ENCODE peak calls at places on chromosomes 3 and 15, in nine cellular contexts. T is activated CD4-positive, alpha-beta T cell treated with anti-CD3 and anti-CD28 coated beads for 48 hours; L is ELF-1; E is astrocyte of the spinal cord; J is T-helper 1 cell; Q is body of pancreas; S is GM23248; Z is T47D; P is activated naive CD8-positive, alpha-beta T cell treated with anti-CD3 and anti-CD28 coated beads for 36 hours. K is an unnamed sample.

GRCh38 chr15:89646416-89647141 is 8.7 kb downstream of the KIF7 start:
- DNase-seq in T (no peak), L (no peak), E (no peak), J (no peak), Q (no peak), S (no peak), Z (no peak), P (no peak), K (no peak)

GRCh38 chr3:27089063-27089462 is 280.1 kb downstream of the NEK10 start:
- DNase-seq in T (no peak), L (no peak), E (no peak), J (no peak), Q (no peak), S (peak), Z (no peak), P (no peak), K (no peak)

GRCh38 chr3:71690222-71690821 is 34.9 kb downstream of the EIF4E3 start:
- DNase-seq in T (no peak), L (peak), E (peak), J (no peak), Q (peak), S (peak), Z (no peak), P (no peak), K (no peak)

GRCh38 chr15:81199031-81199779 is 2.5 kb downstream of the IL16 start:
- DNase-seq in T (no peak), L (no peak), E (no peak), J (no peak), Q (no peak), S (no peak), Z (no peak), P (no peak), K (no peak)

GRCh38 chr3:149643482-149643798 is 14.4 kb downstream of the WWTR1 start:
- DNase-seq in T (no peak), L (no peak), E (no peak), J (no peak), Q (no peak), S (no peak), Z (no peak), P (no peak), K (no peak)

GRCh38 chr3:46706771-46707582 is 5.8 kb downstream of the TMIE start:
- DNase-seq in T (no peak), L (peak), E (no peak), J (no peak), Q (no peak), S (no peak), Z (no peak), P (no peak), K (no peak)

GRCh38 chr3:9411302-9411701 is 13.9 kb downstream of the SETD5 start:
- DNase-seq in T (no peak), L (no peak), E (no peak), J (no peak), Q (no peak), S (no peak), Z (no peak), P (no peak), K (no peak)

GRCh38 chr15:44710236-44711088 is 661 bp downstream of the PATL2 start:
- DNase-seq in T (no peak), L (no peak), E (peak), J (no peak), Q (peak), S (peak), Z (peak), P (no peak), K (peak)

GRCh38 chr3:168095611-168096209 is at the start of gene GOLIM4:
- DNase-seq in T (peak), L (peak), E (peak), J (no peak), Q (peak), S (peak), Z (peak), P (peak), K (no peak)

GRCh38 chr15:28098766-28099554 is at the start of gene OCA2:
- DNase-seq in T (peak), L (peak), E (peak), J (peak), Q (peak), S (peak), Z (no peak), P (peak), K (peak)

GRCh38 chr3:39668420-39668819 is 141.0 kb upstream of the MYRIP start:
- DNase-seq in T (no peak), L (peak), E (peak), J (no peak), Q (peak), S (peak), Z (peak), P (no peak), K (no peak)

GRCh38 chr3:173004681-173005080 is 136.4 kb downstream of the SPATA16 start:
- DNase-seq in T (no peak), L (no peak), E (no peak), J (no peak), Q (no peak), S (no peak), Z (no peak), P (no peak), K (no peak)

GRCh38 chr15:42704492-42704926 is 32.4 kb downstream of the CDAN1 start:
- DNase-seq in T (peak), L (peak), E (peak), J (peak), Q (peak), S (peak), Z (peak), P (peak), K (peak)

GRCh38 chr3:136860541-136860940 is 1.5 kb upstream of the NCK1 start:
- DNase-seq in T (no peak), L (peak), E (peak), J (no peak), Q (no peak), S (peak), Z (no peak), P (no peak), K (no peak)

GRCh38 chr15:99431661-99432091 is 134.1 kb upstream of the MEF2A start:
- DNase-seq in T (no peak), L (no peak), E (no peak), J (no peak), Q (no peak), S (no peak), Z (no peak), P (no peak), K (no peak)

GRCh38 chr3:170049146-170050000 is 11.6 kb downstream of the GPR160 start:
- DNase-seq in T (no peak), L (no peak), E (no peak), J (no peak), Q (peak), S (peak), Z (peak), P (no peak), K (no peak)

GRCh38 chr3:151579571-151580270 is 118.9 kb upstream of the IGSF10 start:
- DNase-seq in T (no peak), L (no peak), E (peak), J (no peak), Q (peak), S (peak), Z (no peak), P (no peak), K (no peak)

GRCh38 chr3:67437090-67437489 is 217.3 kb downstream of the SUCLG2 start:
- DNase-seq in T (no peak), L (no peak), E (no peak), J (no peak), Q (no peak), S (peak), Z (peak), P (no peak), K (no peak)

GRCh38 chr3:183734750-183735284 is 37.2 kb downstream of the YEATS2 start:
- DNase-seq in T (no peak), L (no peak), E (no peak), J (no peak), Q (no peak), S (no peak), Z (no peak), P (no peak), K (no peak)

GRCh38 chr15:22786868-22787698 is 639 bp downstream of the NIPA1 start:
- DNase-seq in T (peak), L (peak), E (peak), J (no peak), Q (peak), S (peak), Z (peak), P (no peak), K (no peak)

GRCh38 chr15:77633913-77634265 is 1.2 kb upstream of the LINGO1 start:
- DNase-seq in T (no peak), L (peak), E (no peak), J (no peak), Q (no peak), S (no peak), Z (no peak), P (no peak), K (no peak)

GRCh38 chr3:112519424-112520001 is 20.2 kb upstream of the BTLA start:
- DNase-seq in T (no peak), L (no peak), E (peak), J (no peak), Q (peak), S (peak), Z (peak), P (no peak), K (peak)

GRCh38 chr3:23961064-23961463 is 16.0 kb downstream of the NR1D2 start:
- DNase-seq in T (no peak), L (no peak), E (no peak), J (no peak), Q (no peak), S (peak), Z (no peak), P (no peak), K (no peak)

GRCh38 chr3:135047061-135047460 is 252.0 kb downstream of the EPHB1 start:
- DNase-seq in T (no peak), L (no peak), E (no peak), J (no peak), Q (no peak), S (no peak), Z (no peak), P (no peak), K (no peak)

GRCh38 chr15:34610388-34610787 is 26.9 kb upstream of the GOLGA8B start:
- DNase-seq in T (no peak), L (no peak), E (no peak), J (no peak), Q (no peak), S (peak), Z (peak), P (no peak), K (no peak)

GRCh38 chr3:84958495-84959469 is at the start of gene CADM2:
- DNase-seq in T (peak), L (peak), E (peak), J (peak), Q (peak), S (peak), Z (peak), P (peak), K (peak)